ENCODE peak calls at places on chromosome 13, in seven cellular contexts. One of them, this sample, is unnamed.
A peak's percentile ranks its signal among the peaks of the same experiment; 100 is the strongest.

GRCh38 chr13:48749699-48750473 is 96.2 kb downstream of the CYSLTR2 start:
- DNase-seq in uterus: peak; percentile 94
- DNase-seq in RCC 7860: peak; percentile 94
- DNase-seq in NCI-H2081: no peak
- DNase-seq in left colon: peak; percentile 64
- DNase-seq in smooth muscle cell of the brain vasculature: peak; percentile 98
- DNase-seq in DMS79: no peak
- DNase-seq in this sample: peak; percentile 80

GRCh38 chr13:109361562-109361961 is 424.8 kb downstream of the IRS2 start:
- DNase-seq in uterus: no peak
- DNase-seq in RCC 7860: no peak
- DNase-seq in NCI-H2081: no peak
- DNase-seq in left colon: no peak
- DNase-seq in smooth muscle cell of the brain vasculature: no peak
- DNase-seq in DMS79: no peak
- DNase-seq in this sample: no peak

GRCh38 chr13:80881495-80882482 is 540.9 kb upstream of the SPRY2 start:
- DNase-seq in uterus: no peak
- DNase-seq in RCC 7860: no peak
- DNase-seq in NCI-H2081: peak; percentile 46
- DNase-seq in left colon: no peak
- DNase-seq in smooth muscle cell of the brain vasculature: no peak
- DNase-seq in DMS79: no peak
- DNase-seq in this sample: no peak

GRCh38 chr13:71254384-71254783 is 612.6 kb downstream of the DACH1 start:
- DNase-seq in uterus: no peak
- DNase-seq in RCC 7860: no peak
- DNase-seq in NCI-H2081: no peak
- DNase-seq in left colon: no peak
- DNase-seq in smooth muscle cell of the brain vasculature: no peak
- DNase-seq in DMS79: no peak
- DNase-seq in this sample: no peak

GRCh38 chr13:74134777-74135305 is 637 bp upstream of the KLF12 start:
- DNase-seq in uterus: peak; percentile 30
- DNase-seq in RCC 7860: peak; percentile 23
- DNase-seq in NCI-H2081: peak; percentile 45
- DNase-seq in left colon: peak; percentile 81
- DNase-seq in smooth muscle cell of the brain vasculature: no peak
- DNase-seq in DMS79: peak; percentile 55
- DNase-seq in this sample: no peak

GRCh38 chr13:113187263-113187669 is 21.2 kb downstream of the PCID2 start:
- DNase-seq in uterus: peak; percentile 71
- DNase-seq in RCC 7860: peak; percentile 97
- DNase-seq in NCI-H2081: no peak
- DNase-seq in left colon: peak; percentile 47
- DNase-seq in smooth muscle cell of the brain vasculature: peak; percentile 92
- DNase-seq in DMS79: no peak
- DNase-seq in this sample: peak; percentile 26

GRCh38 chr13:35909837-35910236 is 221.3 kb downstream of the DCLK1 start:
- DNase-seq in uterus: no peak
- DNase-seq in RCC 7860: no peak
- DNase-seq in NCI-H2081: peak; percentile 3
- DNase-seq in left colon: no peak
- DNase-seq in smooth muscle cell of the brain vasculature: no peak
- DNase-seq in DMS79: no peak
- DNase-seq in this sample: no peak

GRCh38 chr13:39039033-39039432 is 777 bp downstream of the NHLRC3 start:
- DNase-seq in uterus: no peak
- DNase-seq in RCC 7860: no peak
- DNase-seq in NCI-H2081: peak; percentile 25
- DNase-seq in left colon: no peak
- DNase-seq in smooth muscle cell of the brain vasculature: no peak
- DNase-seq in DMS79: no peak
- DNase-seq in this sample: no peak

GRCh38 chr13:112684444-112684843 is 5.4 kb upstream of the ATP11A start:
- DNase-seq in uterus: no peak
- DNase-seq in RCC 7860: no peak
- DNase-seq in NCI-H2081: no peak
- DNase-seq in left colon: no peak
- DNase-seq in smooth muscle cell of the brain vasculature: no peak
- DNase-seq in DMS79: no peak
- DNase-seq in this sample: no peak

GRCh38 chr13:73090116-73090811 is 31.5 kb downstream of the KLF5 start:
- DNase-seq in uterus: no peak
- DNase-seq in RCC 7860: peak; percentile 78
- DNase-seq in NCI-H2081: peak; percentile 22
- DNase-seq in left colon: peak; percentile 52
- DNase-seq in smooth muscle cell of the brain vasculature: no peak
- DNase-seq in DMS79: peak; percentile 91
- DNase-seq in this sample: no peak

GRCh38 chr13:33756929-33757328 is 61.0 kb upstream of the RFC3 start:
- DNase-seq in uterus: no peak
- DNase-seq in RCC 7860: no peak
- DNase-seq in NCI-H2081: no peak
- DNase-seq in left colon: no peak
- DNase-seq in smooth muscle cell of the brain vasculature: no peak
- DNase-seq in DMS79: no peak
- DNase-seq in this sample: no peak

GRCh38 chr13:113630296-113630695 is 27.7 kb downstream of the ATP4B start:
- DNase-seq in uterus: no peak
- DNase-seq in RCC 7860: no peak
- DNase-seq in NCI-H2081: peak; percentile 51
- DNase-seq in left colon: no peak
- DNase-seq in smooth muscle cell of the brain vasculature: no peak
- DNase-seq in DMS79: no peak
- DNase-seq in this sample: no peak

GRCh38 chr13:110340812-110341444 is 33.8 kb downstream of the COL4A2 start:
- DNase-seq in uterus: peak; percentile 93
- DNase-seq in RCC 7860: peak; percentile 82
- DNase-seq in NCI-H2081: no peak
- DNase-seq in left colon: peak; percentile 64
- DNase-seq in smooth muscle cell of the brain vasculature: no peak
- DNase-seq in DMS79: no peak
- DNase-seq in this sample: peak; percentile 75

GRCh38 chr13:110106726-110107125 is 200.2 kb downstream of the COL4A1 start:
- DNase-seq in uterus: peak; percentile 73
- DNase-seq in RCC 7860: no peak
- DNase-seq in NCI-H2081: no peak
- DNase-seq in left colon: no peak
- DNase-seq in smooth muscle cell of the brain vasculature: no peak
- DNase-seq in DMS79: no peak
- DNase-seq in this sample: no peak

GRCh38 chr13:114309806-114310410 is 4.4 kb upstream of the CHAMP1 start:
- DNase-seq in uterus: no peak
- DNase-seq in RCC 7860: no peak
- DNase-seq in NCI-H2081: no peak
- DNase-seq in left colon: no peak
- DNase-seq in smooth muscle cell of the brain vasculature: no peak
- DNase-seq in DMS79: peak; percentile 88
- DNase-seq in this sample: no peak

GRCh38 chr13:45206340-45206739 is 5.5 kb upstream of the KCTD4 start:
- DNase-seq in uterus: no peak
- DNase-seq in RCC 7860: peak; percentile 93
- DNase-seq in NCI-H2081: no peak
- DNase-seq in left colon: no peak
- DNase-seq in smooth muscle cell of the brain vasculature: no peak
- DNase-seq in DMS79: no peak
- DNase-seq in this sample: no peak

GRCh38 chr13:110272227-110272626 is 34.7 kb downstream of the COL4A1 start:
- DNase-seq in uterus: no peak
- DNase-seq in RCC 7860: no peak
- DNase-seq in NCI-H2081: no peak
- DNase-seq in left colon: no peak
- DNase-seq in smooth muscle cell of the brain vasculature: no peak
- DNase-seq in DMS79: no peak
- DNase-seq in this sample: no peak

GRCh38 chr13:47545206-47545605 is 455.9 kb downstream of the SUCLA2 start:
- DNase-seq in uterus: no peak
- DNase-seq in RCC 7860: no peak
- DNase-seq in NCI-H2081: no peak
- DNase-seq in left colon: no peak
- DNase-seq in smooth muscle cell of the brain vasculature: no peak
- DNase-seq in DMS79: no peak
- DNase-seq in this sample: no peak

GRCh38 chr13:25963681-25964080 is 88.1 kb downstream of the SHISA2 start:
- DNase-seq in uterus: no peak
- DNase-seq in RCC 7860: no peak
- DNase-seq in NCI-H2081: peak; percentile 68
- DNase-seq in left colon: no peak
- DNase-seq in smooth muscle cell of the brain vasculature: no peak
- DNase-seq in DMS79: no peak
- DNase-seq in this sample: no peak

This sample was measured in ovary.